ENCODE peak calls at places on chromosome 20, in six cellular contexts. C, H, K, I, A and G are unnamed samples.

GRCh38 chr20:35515949-35516645 is 13.4 kb downstream of the C20orf173 start:
- DNase-seq in C (peak), H (no peak), K (no peak), I (no peak), A (peak), G (no peak)

GRCh38 chr20:63116412-63117106 is 99.4 kb downstream of the YTHDF1 start:
- DNase-seq in C (peak), H (peak), K (no peak), I (no peak), A (peak), G (peak)

GRCh38 chr20:42961771-42962170 is 227.9 kb downstream of the PTPRT start:
- DNase-seq in C (no peak), H (no peak), K (no peak), I (no peak), A (no peak), G (no peak)

GRCh38 chr20:45229264-45230056 is 8.3 kb downstream of the SEMG2 start:
- DNase-seq in C (peak), H (peak), K (no peak), I (peak), A (peak), G (peak)

GRCh38 chr20:2005359-2005758 is 11.5 kb upstream of the PDYN start:
- DNase-seq in C (peak), H (no peak), K (no peak), I (no peak), A (peak), G (no peak)

GRCh38 chr20:39004508-39004907 is 42.4 kb downstream of the DHX35 start:
- DNase-seq in C (no peak), H (peak), K (no peak), I (peak), A (peak), G (peak)

GRCh38 chr20:611047-611842 is 1.1 kb upstream of the TCF15 start:
- DNase-seq in C (no peak), H (no peak), K (no peak), I (no peak), A (no peak), G (no peak)

GRCh38 chr20:39676857-39677351 is 714.8 kb downstream of the DHX35 start:
- DNase-seq in C (peak), H (peak), K (peak), I (peak), A (no peak), G (peak)

GRCh38 chr20:17381701-17382100 is 149.5 kb downstream of the BFSP1 start:
- DNase-seq in C (no peak), H (peak), K (no peak), I (no peak), A (peak), G (peak)

GRCh38 chr20:60338556-60338955 is 380.3 kb downstream of the CDH26 start:
- DNase-seq in C (no peak), H (no peak), K (no peak), I (no peak), A (no peak), G (no peak)

GRCh38 chr20:12217382-12217781 is 299.7 kb downstream of the BTBD3 start:
- DNase-seq in C (peak), H (no peak), K (no peak), I (no peak), A (no peak), G (no peak)

GRCh38 chr20:32052090-32052791 is at the start of gene HCK:
- DNase-seq in C (no peak), H (no peak), K (no peak), I (no peak), A (no peak), G (no peak)

GRCh38 chr20:33653900-33654596 is 8.1 kb upstream of the C20orf144 start:
- DNase-seq in C (no peak), H (peak), K (no peak), I (peak), A (peak), G (no peak)